ENCODE peak calls at places on chromosomes 12 and 14, in seven cellular contexts. X, L, J, C, H, D and M are unnamed samples.
A peak's percentile ranks its signal among the peaks of the same experiment; 100 is the strongest.

GRCh38 chr12:49190317-49190716 is 1.4 kb upstream of the TUBA1A start:
- DNase-seq in X (no peak), L (no peak), J (no peak), C (peak; percentile 68), H (peak; percentile 65), D (no peak), M (no peak)

GRCh38 chr14:104063998-104064397 is 21.5 kb upstream of the ASPG start:
- DNase-seq in X (no peak), L (no peak), J (no peak), C (no peak), H (no peak), D (no peak), M (no peak)

GRCh38 chr14:92584221-92584620 is 70.6 kb downstream of the RIN3 start:
- DNase-seq in X (no peak), L (no peak), J (no peak), C (no peak), H (no peak), D (no peak), M (no peak)

GRCh38 chr12:118964988-118965387 is 16.4 kb upstream of the SRRM4 start:
- DNase-seq in X (no peak), L (no peak), J (no peak), C (no peak), H (no peak), D (no peak), M (no peak)

GRCh38 chr12:50390284-50390683 is 6.1 kb downstream of the FAM186A start:
- DNase-seq in X (no peak), L (peak; percentile 61), J (peak; percentile 96), C (no peak), H (no peak), D (no peak), M (no peak)

GRCh38 chr12:109863961-109864712 is 16.2 kb downstream of the GLTP start:
- DNase-seq in X (no peak), L (peak; percentile 97), J (no peak), C (no peak), H (no peak), D (no peak), M (no peak)

GRCh38 chr12:91893476-91893875 is 252.2 kb downstream of the BTG1 start:
- DNase-seq in X (no peak), L (no peak), J (no peak), C (no peak), H (no peak), D (no peak), M (no peak)

GRCh38 chr12:32921397-32921796 is 24.8 kb upstream of the PKP2 start:
- DNase-seq in X (no peak), L (no peak), J (peak; percentile 69), C (no peak), H (no peak), D (no peak), M (no peak)

GRCh38 chr12:13186292-13186691 is 10.2 kb upstream of the EMP1 start:
- DNase-seq in X (no peak), L (no peak), J (no peak), C (no peak), H (peak; percentile 49), D (no peak), M (no peak)

GRCh38 chr14:43706901-43707300 is 800.2 kb downstream of the FSCB start:
- DNase-seq in X (no peak), L (no peak), J (no peak), C (no peak), H (no peak), D (no peak), M (no peak)

GRCh38 chr14:55373784-55374725 is 37.6 kb downstream of the ATG14 start:
- DNase-seq in X (no peak), L (no peak), J (peak; percentile 76), C (no peak), H (no peak), D (no peak), M (peak; percentile 69)

GRCh38 chr12:113157218-113157859 is 7.8 kb downstream of the CFAP73 start:
- DNase-seq in X (no peak), L (no peak), J (no peak), C (no peak), H (no peak), D (no peak), M (no peak)

GRCh38 chr14:28344381-28344780 is 422.2 kb upstream of the FOXG1 start:
- DNase-seq in X (no peak), L (no peak), J (peak; percentile 19), C (no peak), H (no peak), D (no peak), M (no peak)

GRCh38 chr14:104333903-104334811 is 195.8 kb downstream of the KIF26A start:
- DNase-seq in X (peak; percentile 8), L (no peak), J (no peak), C (no peak), H (peak; percentile 35), D (no peak), M (no peak)

GRCh38 chr12:110741371-110741770 is 1.3 kb downstream of the PPP1CC start:
- DNase-seq in X (no peak), L (no peak), J (no peak), C (no peak), H (peak; percentile 44), D (no peak), M (peak; percentile 41)

GRCh38 chr12:109461049-109461845 is 15.9 kb downstream of the KCTD10 start:
- DNase-seq in X (no peak), L (peak; percentile 50), J (peak; percentile 57), C (no peak), H (no peak), D (peak; percentile 53), M (no peak)

GRCh38 chr14:105474478-105475268 is at the start of gene CRIP2:
- DNase-seq in X (no peak), L (no peak), J (no peak), C (peak; percentile 81), H (peak; percentile 74), D (peak; percentile 57), M (peak; percentile 49)

GRCh38 chr12:112183141-112183581 is 57.8 kb downstream of the TRAFD1 start:
- DNase-seq in X (no peak), L (no peak), J (peak; percentile 70), C (no peak), H (no peak), D (no peak), M (no peak)

GRCh38 chr12:119183942-119184695 is 5.4 kb downstream of the HSPB8 start:
- DNase-seq in X (no peak), L (no peak), J (no peak), C (no peak), H (no peak), D (no peak), M (no peak)

GRCh38 chr12:47741340-47741703 is 16.0 kb upstream of the ENDOU start:
- DNase-seq in X (peak; percentile 85), L (no peak), J (no peak), C (no peak), H (no peak), D (peak; percentile 65), M (peak; percentile 80)

GRCh38 chr12:53533476-53533875 is 26.2 kb upstream of the NPFF start:
- DNase-seq in X (no peak), L (no peak), J (no peak), C (no peak), H (no peak), D (no peak), M (no peak)

GRCh38 chr12:67774983-67775587 is 126.5 kb downstream of the DYRK2 start:
- DNase-seq in X (no peak), L (no peak), J (no peak), C (no peak), H (peak; percentile 75), D (no peak), M (no peak)

GRCh38 chr14:101473795-101474562 is 87.3 kb upstream of the DIO3 start:
- DNase-seq in X (no peak), L (no peak), J (no peak), C (no peak), H (no peak), D (no peak), M (no peak)

GRCh38 chr14:104293851-104294627 is 155.7 kb downstream of the KIF26A start:
- DNase-seq in X (no peak), L (no peak), J (no peak), C (peak; percentile 41), H (peak; percentile 72), D (no peak), M (no peak)

GRCh38 chr14:67928375-67928774 is 108.8 kb downstream of the RAD51B start:
- DNase-seq in X (no peak), L (no peak), J (no peak), C (no peak), H (peak; percentile 79), D (no peak), M (no peak)

GRCh38 chr12:93438266-93439050 is 3.3 kb downstream of the UBE2N start:
- DNase-seq in X (no peak), L (no peak), J (no peak), C (no peak), H (no peak), D (no peak), M (no peak)
- H3K4me1 ChIP-seq in X (no peaks in the 10 kb centered on the region), L (peaks cover 68% of the 10 kb centered on the region), J (peaks cover 24% of the 10 kb centered on the region), C (peaks cover 23% of the 10 kb centered on the region), H (peaks cover 6% of the 10 kb centered on the region), D (peaks cover 83% of the 10 kb centered on the region), M (peaks cover 81% of the 10 kb centered on the region)

DNA sequence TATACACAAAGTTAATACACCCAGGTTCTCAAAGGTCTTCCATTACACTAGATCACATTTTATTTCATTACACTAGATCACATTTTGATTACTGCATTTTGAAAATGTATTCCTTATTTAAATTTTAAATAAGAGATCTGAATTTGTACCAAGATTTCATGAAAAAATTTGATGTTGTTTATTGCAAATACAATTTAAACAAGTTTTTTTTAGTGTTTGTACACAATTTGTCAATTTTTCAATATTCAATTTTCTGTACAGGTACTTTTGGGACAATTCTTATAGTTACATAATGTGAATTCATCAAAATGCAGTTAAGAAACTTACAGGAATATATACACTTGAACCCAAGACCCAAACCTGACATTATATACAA is 14.3 kb downstream of the SLC38A2 start:
- DNase-seq in X (no peak), L (no peak), J (no peak), C (no peak), H (no peak), D (no peak), M (no peak)
- H3K4me1 ChIP-seq in X (no peaks in the 10 kb centered on the region), L (peaks cover 22% of the 10 kb centered on the region), J (no peaks in the 10 kb centered on the region), C (no peaks in the 10 kb centered on the region), H (no peaks in the 10 kb centered on the region), D (peaks cover 36% of the 10 kb centered on the region), M (peaks cover 23% of the 10 kb centered on the region)

GRCh38 chr12:121288158-121288848 is 8.2 kb downstream of the CAMKK2 start:
- DNase-seq in X (no peak), L (no peak), J (no peak), C (no peak), H (peak; percentile 66), D (no peak), M (no peak)
- H3K4me1 ChIP-seq in X (no peaks in the 10 kb centered on the region), L (no peaks in the 10 kb centered on the region), J (no peaks in the 10 kb centered on the region), C (peaks cover 6% of the 10 kb centered on the region), H (peaks cover 8% of the 10 kb centered on the region), D (peaks cover 80% of the 10 kb centered on the region), M (no peaks in the 10 kb centered on the region)

DNA sequence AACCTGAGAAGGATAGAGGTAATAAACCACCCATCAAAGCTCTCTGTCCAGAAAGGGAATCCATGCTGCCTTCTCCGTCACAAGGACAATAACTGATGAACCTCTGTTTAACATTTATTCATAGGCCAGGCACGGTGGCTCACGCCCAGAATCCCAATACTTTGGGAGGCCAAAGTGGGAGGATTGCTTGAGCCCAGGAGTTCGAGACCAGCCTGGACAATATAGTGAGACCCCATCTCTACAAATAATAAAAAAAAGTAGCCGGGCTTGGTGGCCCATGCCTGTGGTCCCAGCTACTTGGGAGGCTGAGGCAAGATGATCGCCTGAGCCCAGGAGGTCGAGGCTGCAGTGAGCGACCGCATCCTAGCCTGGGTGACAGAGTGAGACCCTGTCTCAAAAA is 7.1 kb upstream of the FOS start:
- DNase-seq in X (no peak), L (no peak), J (no peak), C (no peak), H (no peak), D (no peak), M (no peak)
- H3K4me1 ChIP-seq in X (no peaks in the 10 kb centered on the region), L (peaks cover 28% of the 10 kb centered on the region), J (peaks cover 22% of the 10 kb centered on the region), C (no peaks in the 10 kb centered on the region), H (peaks cover 5% of the 10 kb centered on the region), D (peaks cover 69% of the 10 kb centered on the region), M (peaks cover 29% of the 10 kb centered on the region)